ENCODE peak calls at places on chromosomes 11 and 22, in nine cellular contexts. W, O, Q, P, Y, T, F, N and I are unnamed samples.

GRCh38 chr11:116072133-116072532 is 567.9 kb upstream of the CADM1 start:
- DNase-seq in F (no peak), T (no peak), W (no peak), Q (no peak), Y (no peak), O (no peak), P (no peak), N (no peak), I (no peak)

GRCh38 chr11:1384206-1384965 is 5.3 kb upstream of the BRSK2 start:
- DNase-seq in O (no peak), Y (no peak), F (no peak), W (no peak), N (no peak), Q (no peak), T (no peak), P (no peak), I (peak)

GRCh38 chr11:109845437-109845836 is 247.8 kb upstream of the ZC3H12C start:
- DNase-seq in T (no peak), Y (no peak), P (no peak), O (no peak), W (no peak), N (no peak), F (no peak), Q (no peak), I (no peak)

GRCh38 chr22:44181912-44182590 is 1.3 kb downstream of the PARVG start:
- DNase-seq in F (no peak), O (no peak), W (no peak), Y (no peak), T (no peak), Q (no peak), P (no peak), N (no peak), I (no peak)

GRCh38 chr11:550746-551085 is 9.8 kb downstream of the LMNTD2 start:
- DNase-seq in O (no peak), P (no peak), T (no peak), N (no peak), F (no peak), Y (no peak), W (no peak), Q (no peak), I (no peak)

GRCh38 chr22:38298312-38299000 is 18.8 kb downstream of the CSNK1E start:
- DNase-seq in Q (no peak), O (no peak), P (peak), F (no peak), T (no peak), Y (no peak), W (no peak), N (peak), I (no peak)

GRCh38 chr11:68632802-68633201 is 51.5 kb upstream of the GAL start:
- DNase-seq in T (peak), N (peak), Y (no peak), Q (peak), P (peak), O (peak), F (peak), W (peak), I (no peak)

GRCh38 chr11:47415091-47415854 is 6.9 kb downstream of the SLC39A13 start:
- DNase-seq in Q (no peak), P (no peak), T (no peak), Y (no peak), N (no peak), F (no peak), W (no peak), O (no peak), I (no peak)

GRCh38 chr22:33328789-33329296 is 270.7 kb upstream of the SYN3 start:
- DNase-seq in W (no peak), F (no peak), N (peak), P (peak), Y (no peak), O (no peak), Q (no peak), T (peak), I (no peak)

GRCh38 chr22:26484360-26484706 is 656 bp downstream of the SRRD start:
- DNase-seq in Q (no peak), N (no peak), Y (no peak), W (no peak), P (no peak), T (no peak), O (no peak), F (no peak), I (no peak)

GRCh38 chr11:26201411-26201810 is 130.5 kb upstream of the ANO3 start:
- DNase-seq in T (peak), Q (no peak), N (peak), P (peak), Y (no peak), F (no peak), W (no peak), O (no peak), I (no peak)

GRCh38 chr11:75351541-75352416 is at the start of gene ARRB1:
- DNase-seq in W (no peak), F (peak), O (peak), P (no peak), Q (peak), Y (peak), N (peak), T (peak), I (peak)

GRCh38 chr11:8658210-8658968 is 24.1 kb downstream of the TRIM66 start:
- DNase-seq in Y (no peak), P (no peak), W (no peak), N (no peak), F (no peak), Q (no peak), O (no peak), T (no peak), I (no peak)

GRCh38 chr11:119728226-119728626 is 774 bp downstream of the NECTIN1 start:
- DNase-seq in O (no peak), W (peak), Y (no peak), P (no peak), T (no peak), Q (peak), N (no peak), F (peak), I (no peak)

GRCh38 chr22:28297504-28297903 is 378.4 kb upstream of the PITPNB start:
- DNase-seq in N (no peak), W (no peak), F (no peak), Y (no peak), T (no peak), P (no peak), Q (peak), O (no peak), I (no peak)

GRCh38 chr11:32333335-32333991 is 101.9 kb downstream of the WT1 start:
- DNase-seq in O (peak), Y (peak), T (peak), N (peak), P (peak), W (peak), Q (peak), F (peak), I (peak)

GRCh38 chr22:40181323-40181722 is 3.6 kb downstream of the TNRC6B start:
- DNase-seq in O (no peak), F (no peak), P (no peak), N (no peak), Q (no peak), Y (no peak), W (no peak), T (no peak), I (no peak)
- H3K27ac ChIP-seq in O (peak), F (no peak), P (no peak), N (no peak), Q (peak), Y (peak), W (no peak), T (no peak), I (no peak)

GRCh38 chr11:46360878-46361277 is 13.6 kb downstream of the DGKZ start:
- DNase-seq in Y (no peak), F (no peak), O (no peak), W (no peak), N (no peak), P (no peak), Q (no peak), T (no peak), I (no peak)
- H3K4me3 ChIP-seq in Y (no peak), F (no peak), O (peak), W (peak), N (no peak), P (no peak), Q (peak), T (no peak), I (peak)

DNA sequence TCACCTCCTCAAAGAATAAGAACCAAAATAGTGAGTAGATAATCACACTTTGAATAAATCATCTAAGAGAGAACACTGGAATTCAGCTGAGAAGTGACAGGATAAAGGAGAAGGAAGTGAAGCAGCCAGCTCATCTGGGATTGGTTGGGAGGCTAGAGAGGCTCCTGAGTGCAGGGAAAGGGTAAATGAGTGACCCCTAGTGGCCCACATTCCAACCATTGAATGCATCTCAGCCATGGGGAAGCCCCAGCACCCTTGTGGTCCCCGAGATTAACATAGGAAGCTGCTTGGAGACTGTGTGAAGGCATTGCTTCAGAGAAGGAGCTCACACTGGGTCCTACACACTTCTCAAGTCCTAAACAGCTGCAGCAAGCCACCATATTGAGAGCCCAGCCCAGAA is 82.3 kb downstream of the JRKL start:
- DNase-seq in P (no peak), Y (no peak), W (no peak), Q (no peak), F (no peak), O (no peak), N (no peak), T (peak), I (no peak)
- TF ChIP-seq CTCF in P (no peak), Y (no peak), W (no peak), Q (no peak), F (no peak), O (no peak), N (no peak), T (no peak), I (no peak)

GRCh38 chr11:87005569-87005921 is 32.2 kb upstream of the TMEM135 start:
- DNase-seq in T (no peak), Q (no peak), N (no peak), W (no peak), Y (no peak), O (no peak), F (no peak), P (no peak), I (no peak)

GRCh38 chr11:86999388-86999787 is 38.3 kb upstream of the TMEM135 start:
- DNase-seq in T (no peak), O (no peak), Q (no peak), Y (no peak), N (no peak), W (no peak), F (no peak), P (no peak), I (no peak)

GRCh38 chr11:87002918-87003317 is 34.8 kb upstream of the TMEM135 start:
- DNase-seq in N (no peak), Q (no peak), P (no peak), W (no peak), Y (no peak), O (no peak), F (no peak), T (no peak), I (no peak)

GRCh38 chr11:86996953-86997570 is 40.7 kb upstream of the TMEM135 start:
- DNase-seq in T (no peak), F (no peak), Y (no peak), O (no peak), P (no peak), Q (no peak), N (no peak), W (no peak), I (no peak)

DNA sequence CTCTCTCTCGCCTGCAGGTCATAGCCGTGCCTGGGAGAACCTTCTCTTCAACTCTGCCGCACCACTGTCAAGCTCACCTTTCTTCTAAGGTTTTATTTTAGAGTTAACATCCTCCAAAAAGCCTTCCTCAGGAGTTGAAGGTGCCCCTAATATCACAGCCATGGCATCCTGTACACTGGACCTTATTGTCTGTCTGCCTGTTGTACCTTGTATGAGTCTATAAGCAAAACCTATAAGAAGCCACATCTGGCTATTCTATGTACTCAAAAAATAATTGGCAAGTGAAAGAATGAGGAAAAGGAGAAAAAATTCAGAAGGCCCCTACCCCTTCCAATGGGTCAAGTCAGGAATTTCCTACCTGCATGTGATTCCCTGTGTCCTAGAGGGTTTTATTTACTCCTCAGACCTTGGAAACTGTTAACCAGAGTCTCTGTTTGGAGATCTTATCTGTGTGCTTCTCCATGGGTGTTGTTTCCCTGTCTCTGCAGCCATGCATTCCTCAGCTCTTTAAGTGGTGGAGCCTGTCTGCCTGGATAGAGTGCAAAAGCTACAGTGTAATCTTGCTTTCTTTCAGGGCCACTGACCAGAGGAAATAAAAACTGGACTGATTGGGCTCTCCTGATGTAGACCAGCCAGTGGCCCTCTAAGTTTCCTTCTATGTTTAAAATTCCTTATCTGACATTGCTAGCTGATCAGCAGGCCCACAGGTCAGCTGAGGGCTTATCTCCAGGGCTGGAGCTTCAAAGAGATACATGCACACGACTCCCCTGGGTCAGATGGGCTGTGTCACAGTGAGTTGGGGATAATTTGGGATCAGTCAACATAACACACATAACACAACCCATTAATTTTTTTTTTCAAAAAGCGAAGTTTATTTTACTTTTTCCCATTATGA is 37.6 kb upstream of the TMEM135 start:
- DNase-seq in F (peak), W (peak), T (peak), P (peak), N (peak), O (peak), Q (no peak), Y (peak), I (no peak)
- H3K27ac ChIP-seq in F (peak), W (no peak), T (no peak), P (no peak), N (no peak), O (no peak), Q (no peak), Y (no peak), I (peak)

GRCh38 chr11:114199051-114199450 is 97.1 kb upstream of the NNMT start:
- DNase-seq in O (no peak), Y (no peak), F (no peak), T (no peak), N (no peak), P (no peak), Q (no peak), W (no peak), I (no peak)
- H3K4me3 ChIP-seq in O (no peak), Y (no peak), F (no peak), T (no peak), N (no peak), P (no peak), Q (no peak), W (no peak), I (no peak)

GRCh38 chr11:61956191-61957027 is 6.3 kb downstream of the BEST1 start:
- DNase-seq in O (no peak), P (no peak), Q (no peak), Y (peak), F (no peak), N (no peak), W (no peak), T (no peak), I (no peak)

GRCh38 chr11:61952882-61953281 is 2.7 kb downstream of the BEST1 start:
- DNase-seq in P (no peak), F (no peak), O (no peak), Q (no peak), T (no peak), Y (peak), W (no peak), N (no peak), I (no peak)

GRCh38 chr11:61955416-61956135 is 5.4 kb downstream of the BEST1 start:
- DNase-seq in Q (peak), O (no peak), W (no peak), N (no peak), T (no peak), Y (peak), P (no peak), F (peak), I (no peak)

GRCh38 chr11:61955031-61955415 is 4.9 kb downstream of the BEST1 start:
- DNase-seq in T (peak), Y (peak), Q (peak), N (peak), P (peak), O (no peak), W (no peak), F (peak), I (peak)

DNA sequence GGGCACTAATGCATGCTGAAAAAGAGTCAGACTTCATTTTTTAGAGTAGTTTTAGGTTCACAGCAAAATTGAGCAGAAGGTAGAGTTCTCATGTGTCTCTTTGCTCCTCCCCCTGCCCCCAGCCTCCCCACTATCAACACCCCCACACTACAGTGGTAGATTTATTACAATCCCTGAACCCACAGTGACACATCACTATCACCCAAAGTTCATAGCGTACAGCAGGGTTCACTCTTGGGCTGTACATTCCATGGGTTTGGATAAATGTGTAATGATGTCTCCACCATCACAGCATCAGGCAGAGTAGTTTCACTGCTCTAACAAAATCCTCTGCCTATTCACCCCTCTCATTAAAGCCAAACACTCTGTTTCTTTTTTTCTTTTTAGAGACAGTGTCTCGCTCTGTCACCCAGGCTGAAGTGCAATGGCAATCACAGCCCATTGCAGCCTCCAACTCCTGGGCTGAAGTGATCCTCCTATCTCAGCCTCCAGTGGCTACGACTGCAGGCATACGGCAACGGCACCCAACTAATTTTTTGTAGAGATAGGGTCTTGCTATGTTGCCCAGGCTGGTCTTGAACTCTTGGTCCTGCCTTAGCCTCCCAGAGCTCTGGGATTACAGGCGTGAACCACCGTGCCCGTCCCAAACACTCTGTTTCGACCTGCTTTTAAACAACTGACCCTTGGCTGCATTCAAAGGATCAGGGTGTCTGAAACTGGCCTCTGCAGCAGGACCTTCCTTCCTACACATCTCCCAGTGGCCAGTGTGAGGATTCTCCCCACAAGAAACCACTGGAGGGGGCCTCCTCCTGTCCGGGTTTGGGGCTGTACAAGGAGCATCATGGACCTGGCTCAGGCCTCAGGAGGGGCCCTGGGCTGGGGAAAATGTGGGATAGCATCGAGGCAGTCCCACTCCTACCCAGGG is 4.2 kb downstream of the BEST1 start:
- DNase-seq in F (no peak), O (no peak), W (no peak), Y (peak), P (no peak), T (peak), Q (no peak), N (no peak), I (no peak)
- TF ChIP-seq CTCF in F (no peak), O (no peak), W (no peak), Y (no peak), P (no peak), T (no peak), Q (no peak), N (no peak), I (no peak)

GRCh38 chr11:71443736-71444410 is 4.3 kb downstream of the DHCR7 start:
- DNase-seq in Y (no peak), F (no peak), Q (no peak), O (no peak), W (no peak), T (no peak), P (no peak), N (no peak), I (no peak)
- H3K27ac ChIP-seq in Y (no peak), F (no peak), Q (no peak), O (no peak), W (no peak), T (no peak), P (no peak), N (no peak), I (no peak)

DNA sequence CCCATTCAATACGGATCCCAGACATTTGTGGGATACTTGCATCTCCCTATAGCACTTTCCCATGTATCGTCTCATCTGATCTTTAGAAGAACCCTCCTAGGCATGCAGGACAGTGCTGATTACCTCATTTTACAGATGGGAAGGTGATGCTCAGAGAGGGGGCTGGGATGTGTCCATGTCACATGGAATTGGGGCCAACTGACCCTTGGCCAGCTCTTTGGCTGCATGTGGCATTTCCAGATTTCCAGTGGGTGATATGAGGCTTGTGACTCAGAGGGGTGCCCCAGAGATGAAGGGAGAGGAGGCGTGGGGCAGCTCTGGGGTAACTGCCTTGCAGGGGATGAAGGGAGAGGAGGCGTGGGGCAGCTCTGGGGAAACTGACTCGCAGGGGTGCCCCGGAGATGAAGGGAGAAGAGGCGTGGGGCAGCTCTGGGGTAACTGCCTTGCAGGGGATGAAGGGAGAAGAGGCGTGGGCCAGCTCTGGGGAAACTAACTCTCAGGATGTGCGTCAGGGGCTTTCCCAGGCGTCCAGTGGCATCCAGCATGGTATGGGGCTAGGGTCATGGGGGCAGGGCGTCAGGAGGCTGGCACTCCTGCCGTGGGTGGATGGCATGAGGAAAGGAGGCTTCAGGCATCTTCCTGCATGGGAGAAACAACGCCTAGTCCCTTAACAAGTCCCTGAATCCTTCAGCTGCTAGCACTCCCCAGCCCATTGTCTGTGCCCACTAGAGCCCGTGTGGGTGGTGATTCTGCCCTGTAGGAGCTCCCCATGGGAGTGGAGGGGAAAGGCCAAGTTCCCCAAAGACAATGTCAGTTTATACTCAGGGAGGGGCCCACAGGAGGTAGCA is 11.9 kb upstream of the CERK start:
- DNase-seq in F (no peak), N (no peak), O (no peak), Y (no peak), Q (no peak), T (no peak), W (no peak), P (no peak), I (no peak)
- H3K4me3 ChIP-seq in F (no peak), N (no peak), O (no peak), Y (no peak), Q (no peak), T (no peak), W (no peak), P (no peak), I (no peak)

GRCh38 chr22:37282385-37282677 is at the start of gene CYTH4:
- DNase-seq in P (peak), T (no peak), O (peak), Y (peak), Q (peak), W (no peak), F (no peak), N (no peak), I (peak)
- TF ChIP-seq CTCF in P (no peak), T (no peak), O (no peak), Y (no peak), Q (no peak), W (no peak), F (no peak), N (no peak), I (no peak)